ENCODE peak calls at places on chromosomes 3 and 15, in nine cellular contexts. One of them, this sample, is unnamed.

GRCh38 chr15:25767356-25768151 is 95.6 kb downstream of the ATP10A start:
- DNase-seq in right cardiac atrium: no peak
- DNase-seq in amniotic stem cell: no peak
- DNase-seq in GM04504: no peak
- DNase-seq in GM12865: no peak
- DNase-seq in brain microvascular endothelial cell: no peak
- DNase-seq in choroid plexus epithelial cell: no peak
- DNase-seq in lower leg skin: no peak
- DNase-seq in cardiac muscle cell: no peak
- DNase-seq in this sample: no peak

GRCh38 chr3:169812124-169812843 is 386 bp upstream of the LRRIQ4 start:
- DNase-seq in right cardiac atrium: peak
- DNase-seq in amniotic stem cell: peak
- DNase-seq in GM04504: peak
- DNase-seq in GM12865: peak
- DNase-seq in brain microvascular endothelial cell: peak
- DNase-seq in choroid plexus epithelial cell: peak
- DNase-seq in lower leg skin: peak
- DNase-seq in cardiac muscle cell: peak
- DNase-seq in this sample: peak

GRCh38 chr3:29338981-29339833 is 58.3 kb downstream of the RBMS3 start:
- DNase-seq in right cardiac atrium: no peak
- DNase-seq in amniotic stem cell: no peak
- DNase-seq in GM04504: no peak
- DNase-seq in GM12865: no peak
- DNase-seq in brain microvascular endothelial cell: no peak
- DNase-seq in choroid plexus epithelial cell: peak
- DNase-seq in lower leg skin: no peak
- DNase-seq in cardiac muscle cell: no peak
- DNase-seq in this sample: peak

GRCh38 chr15:38672814-38673292 is 108.2 kb upstream of the RASGRP1 start:
- DNase-seq in right cardiac atrium: no peak
- DNase-seq in amniotic stem cell: no peak
- DNase-seq in GM04504: no peak
- DNase-seq in GM12865: peak
- DNase-seq in brain microvascular endothelial cell: no peak
- DNase-seq in choroid plexus epithelial cell: no peak
- DNase-seq in lower leg skin: no peak
- DNase-seq in cardiac muscle cell: no peak
- DNase-seq in this sample: no peak

GRCh38 chr3:37910666-37911400 is 49.2 kb downstream of the CTDSPL start:
- DNase-seq in right cardiac atrium: no peak
- DNase-seq in amniotic stem cell: no peak
- DNase-seq in GM04504: no peak
- DNase-seq in GM12865: no peak
- DNase-seq in brain microvascular endothelial cell: no peak
- DNase-seq in choroid plexus epithelial cell: no peak
- DNase-seq in lower leg skin: no peak
- DNase-seq in cardiac muscle cell: no peak
- DNase-seq in this sample: no peak

GRCh38 chr3:107994181-107994580 is 96.7 kb downstream of the CD47 start:
- DNase-seq in right cardiac atrium: no peak
- DNase-seq in amniotic stem cell: no peak
- DNase-seq in GM04504: no peak
- DNase-seq in GM12865: no peak
- DNase-seq in brain microvascular endothelial cell: no peak
- DNase-seq in choroid plexus epithelial cell: no peak
- DNase-seq in lower leg skin: no peak
- DNase-seq in cardiac muscle cell: no peak
- DNase-seq in this sample: no peak

GRCh38 chr3:67018789-67019525 is 20.9 kb downstream of the KBTBD8 start:
- DNase-seq in right cardiac atrium: no peak
- DNase-seq in amniotic stem cell: no peak
- DNase-seq in GM04504: no peak
- DNase-seq in GM12865: no peak
- DNase-seq in brain microvascular endothelial cell: no peak
- DNase-seq in choroid plexus epithelial cell: no peak
- DNase-seq in lower leg skin: no peak
- DNase-seq in cardiac muscle cell: no peak
- DNase-seq in this sample: no peak

GRCh38 chr3:46406786-46407611 is at the start of the genes CCR5AS and CCRL2:
- DNase-seq in right cardiac atrium: peak
- DNase-seq in amniotic stem cell: no peak
- DNase-seq in GM04504: peak
- DNase-seq in GM12865: peak
- DNase-seq in brain microvascular endothelial cell: peak
- DNase-seq in choroid plexus epithelial cell: peak
- DNase-seq in lower leg skin: peak
- DNase-seq in cardiac muscle cell: peak
- DNase-seq in this sample: no peak

GRCh38 chr3:13874891-13875290 is 5.0 kb downstream of the WNT7A start:
- DNase-seq in right cardiac atrium: no peak
- DNase-seq in amniotic stem cell: no peak
- DNase-seq in GM04504: no peak
- DNase-seq in GM12865: no peak
- DNase-seq in brain microvascular endothelial cell: no peak
- DNase-seq in choroid plexus epithelial cell: no peak
- DNase-seq in lower leg skin: no peak
- DNase-seq in cardiac muscle cell: no peak
- DNase-seq in this sample: no peak

GRCh38 chr3:55206000-55206399 is 278.1 kb upstream of the LRTM1 start:
- DNase-seq in right cardiac atrium: no peak
- DNase-seq in amniotic stem cell: no peak
- DNase-seq in GM04504: no peak
- DNase-seq in GM12865: no peak
- DNase-seq in brain microvascular endothelial cell: no peak
- DNase-seq in choroid plexus epithelial cell: peak
- DNase-seq in lower leg skin: no peak
- DNase-seq in cardiac muscle cell: no peak
- DNase-seq in this sample: no peak

GRCh38 chr15:66474140-66474539 is 23.4 kb downstream of the SNAPC5 start:
- DNase-seq in right cardiac atrium: no peak
- DNase-seq in amniotic stem cell: no peak
- DNase-seq in GM04504: no peak
- DNase-seq in GM12865: no peak
- DNase-seq in brain microvascular endothelial cell: no peak
- DNase-seq in choroid plexus epithelial cell: no peak
- DNase-seq in lower leg skin: no peak
- DNase-seq in cardiac muscle cell: peak
- DNase-seq in this sample: no peak

GRCh38 chr3:125212509-125213372 is at the start of gene SLC12A8:
- DNase-seq in right cardiac atrium: no peak
- DNase-seq in amniotic stem cell: no peak
- DNase-seq in GM04504: no peak
- DNase-seq in GM12865: no peak
- DNase-seq in brain microvascular endothelial cell: no peak
- DNase-seq in choroid plexus epithelial cell: no peak
- DNase-seq in lower leg skin: no peak
- DNase-seq in cardiac muscle cell: peak
- DNase-seq in this sample: no peak

GRCh38 chr15:90871097-90871715 is 2.8 kb downstream of the FURIN start:
- DNase-seq in right cardiac atrium: no peak
- DNase-seq in amniotic stem cell: no peak
- DNase-seq in GM04504: no peak
- DNase-seq in GM12865: peak
- DNase-seq in brain microvascular endothelial cell: peak
- DNase-seq in choroid plexus epithelial cell: no peak
- DNase-seq in lower leg skin: no peak
- DNase-seq in cardiac muscle cell: peak
- DNase-seq in this sample: no peak

GRCh38 chr3:71389191-71389590 is 194.3 kb downstream of the FOXP1 start:
- DNase-seq in right cardiac atrium: no peak
- DNase-seq in amniotic stem cell: no peak
- DNase-seq in GM04504: no peak
- DNase-seq in GM12865: no peak
- DNase-seq in brain microvascular endothelial cell: no peak
- DNase-seq in choroid plexus epithelial cell: no peak
- DNase-seq in lower leg skin: no peak
- DNase-seq in cardiac muscle cell: no peak
- DNase-seq in this sample: no peak

GRCh38 chr15:61835476-61836106 is 224.7 kb downstream of the VPS13C start:
- DNase-seq in right cardiac atrium: peak
- DNase-seq in amniotic stem cell: peak
- DNase-seq in GM04504: peak
- DNase-seq in GM12865: peak
- DNase-seq in brain microvascular endothelial cell: peak
- DNase-seq in choroid plexus epithelial cell: peak
- DNase-seq in lower leg skin: peak
- DNase-seq in cardiac muscle cell: peak
- DNase-seq in this sample: peak

GRCh38 chr3:108127301-108127988 is 36.6 kb upstream of the CD47 start:
- DNase-seq in right cardiac atrium: no peak
- DNase-seq in amniotic stem cell: no peak
- DNase-seq in GM04504: no peak
- DNase-seq in GM12865: peak
- DNase-seq in brain microvascular endothelial cell: no peak
- DNase-seq in choroid plexus epithelial cell: no peak
- DNase-seq in lower leg skin: no peak
- DNase-seq in cardiac muscle cell: peak
- DNase-seq in this sample: no peak

GRCh38 chr3:78562318-78562717 is 1205.5 kb downstream of the ROBO1 start:
- DNase-seq in right cardiac atrium: no peak
- DNase-seq in amniotic stem cell: no peak
- DNase-seq in GM04504: no peak
- DNase-seq in GM12865: no peak
- DNase-seq in brain microvascular endothelial cell: no peak
- DNase-seq in choroid plexus epithelial cell: no peak
- DNase-seq in lower leg skin: no peak
- DNase-seq in cardiac muscle cell: no peak
- DNase-seq in this sample: no peak

GRCh38 chr3:116445291-116445841 is at the start of gene LSAMP:
- DNase-seq in right cardiac atrium: peak
- DNase-seq in amniotic stem cell: no peak
- DNase-seq in GM04504: no peak
- DNase-seq in GM12865: no peak
- DNase-seq in brain microvascular endothelial cell: no peak
- DNase-seq in choroid plexus epithelial cell: peak
- DNase-seq in lower leg skin: no peak
- DNase-seq in cardiac muscle cell: peak
- DNase-seq in this sample: no peak

GRCh38 chr15:55320963-55321362 is 1.9 kb downstream of the PIGB start:
- DNase-seq in right cardiac atrium: no peak
- DNase-seq in amniotic stem cell: no peak
- DNase-seq in GM04504: no peak
- DNase-seq in GM12865: no peak
- DNase-seq in brain microvascular endothelial cell: no peak
- DNase-seq in choroid plexus epithelial cell: no peak
- DNase-seq in lower leg skin: no peak
- DNase-seq in cardiac muscle cell: no peak
- DNase-seq in this sample: no peak

GRCh38 chr3:80445053-80445452 is 677.3 kb upstream of the ROBO1 start:
- DNase-seq in right cardiac atrium: no peak
- DNase-seq in amniotic stem cell: no peak
- DNase-seq in GM04504: no peak
- DNase-seq in GM12865: no peak
- DNase-seq in brain microvascular endothelial cell: no peak
- DNase-seq in choroid plexus epithelial cell: no peak
- DNase-seq in lower leg skin: no peak
- DNase-seq in cardiac muscle cell: no peak
- DNase-seq in this sample: no peak

GRCh38 chr15:35980719-35981118 is 434.8 kb upstream of the DPH6 start:
- DNase-seq in right cardiac atrium: no peak
- DNase-seq in amniotic stem cell: no peak
- DNase-seq in GM04504: no peak
- DNase-seq in GM12865: no peak
- DNase-seq in brain microvascular endothelial cell: no peak
- DNase-seq in choroid plexus epithelial cell: peak
- DNase-seq in lower leg skin: no peak
- DNase-seq in cardiac muscle cell: no peak
- DNase-seq in this sample: no peak

GRCh38 chr3:196989721-196990262 is 21.2 kb upstream of the PIGZ start:
- DNase-seq in right cardiac atrium: no peak
- DNase-seq in amniotic stem cell: no peak
- DNase-seq in GM04504: no peak
- DNase-seq in GM12865: no peak
- DNase-seq in brain microvascular endothelial cell: no peak
- DNase-seq in choroid plexus epithelial cell: no peak
- DNase-seq in lower leg skin: no peak
- DNase-seq in cardiac muscle cell: no peak
- DNase-seq in this sample: peak

GRCh38 chr3:101124125-101124524 is 130.9 kb upstream of the ABI3BP start:
- DNase-seq in right cardiac atrium: no peak
- DNase-seq in amniotic stem cell: no peak
- DNase-seq in GM04504: no peak
- DNase-seq in GM12865: no peak
- DNase-seq in brain microvascular endothelial cell: no peak
- DNase-seq in choroid plexus epithelial cell: peak
- DNase-seq in lower leg skin: no peak
- DNase-seq in cardiac muscle cell: no peak
- DNase-seq in this sample: no peak

GRCh38 chr15:87572381-87572780 is 684.2 kb downstream of the NTRK3 start:
- DNase-seq in right cardiac atrium: no peak
- DNase-seq in amniotic stem cell: no peak
- DNase-seq in GM04504: no peak
- DNase-seq in GM12865: no peak
- DNase-seq in brain microvascular endothelial cell: no peak
- DNase-seq in choroid plexus epithelial cell: no peak
- DNase-seq in lower leg skin: no peak
- DNase-seq in cardiac muscle cell: peak
- DNase-seq in this sample: no peak

GRCh38 chr15:89416339-89417183 is 79.8 kb downstream of the RHCG start:
- DNase-seq in right cardiac atrium: no peak
- DNase-seq in amniotic stem cell: peak
- DNase-seq in GM04504: peak
- DNase-seq in GM12865: peak
- DNase-seq in brain microvascular endothelial cell: peak
- DNase-seq in choroid plexus epithelial cell: peak
- DNase-seq in lower leg skin: no peak
- DNase-seq in cardiac muscle cell: peak
- DNase-seq in this sample: no peak

GRCh38 chr3:32467333-32468070 is 35.1 kb downstream of the CMTM6 start:
- DNase-seq in right cardiac atrium: peak
- DNase-seq in amniotic stem cell: no peak
- DNase-seq in GM04504: peak
- DNase-seq in GM12865: peak
- DNase-seq in brain microvascular endothelial cell: no peak
- DNase-seq in choroid plexus epithelial cell: peak
- DNase-seq in lower leg skin: peak
- DNase-seq in cardiac muscle cell: peak
- DNase-seq in this sample: no peak

GRCh38 chr15:61033319-61033718 is 195.8 kb downstream of the RORA start:
- DNase-seq in right cardiac atrium: no peak
- DNase-seq in amniotic stem cell: no peak
- DNase-seq in GM04504: no peak
- DNase-seq in GM12865: no peak
- DNase-seq in brain microvascular endothelial cell: no peak
- DNase-seq in choroid plexus epithelial cell: no peak
- DNase-seq in lower leg skin: no peak
- DNase-seq in cardiac muscle cell: no peak
- DNase-seq in this sample: no peak

GRCh38 chr3:37715976-37716375 is 145.7 kb upstream of the CTDSPL start:
- DNase-seq in right cardiac atrium: no peak
- DNase-seq in amniotic stem cell: no peak
- DNase-seq in GM04504: no peak
- DNase-seq in GM12865: no peak
- DNase-seq in brain microvascular endothelial cell: no peak
- DNase-seq in choroid plexus epithelial cell: no peak
- DNase-seq in lower leg skin: no peak
- DNase-seq in cardiac muscle cell: no peak
- DNase-seq in this sample: no peak

GRCh38 chr3:197434841-197435240 is 120.9 kb downstream of the BDH1 start:
- DNase-seq in right cardiac atrium: no peak
- DNase-seq in amniotic stem cell: no peak
- DNase-seq in GM04504: no peak
- DNase-seq in GM12865: no peak
- DNase-seq in brain microvascular endothelial cell: no peak
- DNase-seq in choroid plexus epithelial cell: no peak
- DNase-seq in lower leg skin: no peak
- DNase-seq in cardiac muscle cell: no peak
- DNase-seq in this sample: no peak

GRCh38 chr3:23668430-23668904 is 137.3 kb upstream of the UBE2E1 start:
- DNase-seq in right cardiac atrium: no peak
- DNase-seq in amniotic stem cell: peak
- DNase-seq in GM04504: no peak
- DNase-seq in GM12865: peak
- DNase-seq in brain microvascular endothelial cell: peak
- DNase-seq in choroid plexus epithelial cell: peak
- DNase-seq in lower leg skin: no peak
- DNase-seq in cardiac muscle cell: no peak
- DNase-seq in this sample: peak

GRCh38 chr3:24367681-24368264 is 126.9 kb downstream of the THRB start:
- DNase-seq in right cardiac atrium: no peak
- DNase-seq in amniotic stem cell: no peak
- DNase-seq in GM04504: no peak
- DNase-seq in GM12865: no peak
- DNase-seq in brain microvascular endothelial cell: no peak
- DNase-seq in choroid plexus epithelial cell: no peak
- DNase-seq in lower leg skin: no peak
- DNase-seq in cardiac muscle cell: no peak
- DNase-seq in this sample: no peak